ENCODE peak calls at places on chromosomes 2 and 18, in eight cellular contexts. H is Peyer's patch, U is heart left ventricle, R is body of pancreas, F is adrenal gland, Y is transverse colon, N is prostate gland, T is IMR-90. K is an unnamed sample.

GRCh38 chr2:139155991-139156390 is 375.8 kb upstream of the NXPH2 start:
- DNase-seq in H (no peak), U (no peak), R (no peak), F (no peak), Y (no peak), N (no peak), T (no peak), K (no peak)

GRCh38 chr2:132816234-132816633 is 146.2 kb upstream of the LYPD1 start:
- DNase-seq in H (no peak), U (no peak), R (no peak), F (no peak), Y (no peak), N (no peak), T (no peak), K (no peak)

GRCh38 chr2:50782543-50782942 is 249.4 kb downstream of the NRXN1 start:
- DNase-seq in H (no peak), U (no peak), R (no peak), F (no peak), Y (no peak), N (no peak), T (peak; percentile 38), K (no peak)

GRCh38 chr2:99695856-99696255 is 206.0 kb upstream of the REV1 start:
- DNase-seq in H (no peak), U (no peak), R (no peak), F (no peak), Y (no peak), N (no peak), T (no peak), K (no peak)

GRCh38 chr2:191846787-191847620 is at the start of gene CAVIN2:
- DNase-seq in H (no peak), U (peak; percentile 83), R (peak; percentile 35), F (peak; percentile 50), Y (peak; percentile 50), N (peak; percentile 48), T (peak; percentile 90), K (no peak)

GRCh38 chr2:169081551-169081950 is 12.2 kb downstream of the DHRS9 start:
- DNase-seq in H (no peak), U (no peak), R (no peak), F (no peak), Y (no peak), N (no peak), T (no peak), K (no peak)

GRCh38 chr2:51581636-51582267 is 549.8 kb upstream of the NRXN1 start:
- DNase-seq in H (no peak), U (no peak), R (no peak), F (no peak), Y (no peak), N (no peak), T (no peak), K (no peak)

GRCh38 chr2:235263205-235264120 is 230.4 kb upstream of the AGAP1 start:
- DNase-seq in H (peak; percentile 17), U (peak; percentile 70), R (peak; percentile 36), F (peak; percentile 86), Y (peak; percentile 70), N (peak; percentile 72), T (peak; percentile 93), K (no peak)

GRCh38 chr2:162582357-162582798 is 238.4 kb downstream of the GCA start:
- DNase-seq in H (no peak), U (no peak), R (peak; percentile 58), F (peak; percentile 88), Y (no peak), N (no peak), T (no peak), K (no peak)

GRCh38 chr2:11239147-11239546 is 83.9 kb downstream of the SLC66A3 start:
- DNase-seq in H (no peak), U (no peak), R (no peak), F (no peak), Y (no peak), N (no peak), T (no peak), K (no peak)

GRCh38 chr18:79151191-79151590 is 82.0 kb downstream of the ATP9B start:
- DNase-seq in H (no peak), U (no peak), R (no peak), F (no peak), Y (no peak), N (no peak), T (no peak), K (no peak)

DNA sequence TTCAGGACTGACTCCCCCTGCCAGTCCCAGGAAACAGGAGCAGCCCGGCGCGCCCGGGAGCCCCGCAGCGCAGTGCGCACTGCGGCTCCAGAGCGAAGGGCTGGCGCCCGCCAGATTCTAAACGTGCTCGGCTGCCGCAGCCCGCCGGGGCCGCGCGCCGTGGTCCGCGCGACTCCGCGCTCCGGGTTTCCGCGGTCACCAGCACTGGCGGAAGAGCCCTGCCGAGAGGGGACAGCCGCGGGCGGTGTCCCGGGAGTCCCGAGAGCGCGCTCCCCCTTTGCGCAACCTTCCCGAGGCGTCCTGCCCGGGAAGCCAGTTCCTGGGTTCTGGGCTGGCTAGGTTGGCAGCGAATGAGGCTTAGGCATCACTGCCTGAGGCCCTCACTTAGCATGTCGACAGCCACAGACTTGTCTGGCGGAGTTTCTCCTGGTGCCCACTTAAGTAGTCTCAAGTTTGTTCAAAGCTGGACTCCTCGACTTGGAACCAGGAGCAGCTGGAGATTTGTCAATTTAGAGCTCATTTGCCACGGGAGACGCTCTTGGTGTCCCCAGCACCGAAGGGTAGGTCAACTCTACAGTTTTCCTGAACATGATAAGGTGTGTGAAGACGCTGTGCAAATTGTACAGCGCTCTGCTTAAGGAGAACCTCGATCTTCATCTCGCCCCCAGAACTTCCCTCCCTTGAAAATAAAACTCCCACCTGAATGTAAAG is 1.5 kb upstream of the VSNL1 start:
- DNase-seq in H (no peak), U (peak; percentile 72), R (peak; percentile 82), F (peak; percentile 74), Y (peak; percentile 80), N (peak; percentile 80), T (peak; percentile 41), K (no peak)
- TF ChIP-seq POLR2A in H (no peak), U (no peak), R (peak; percentile 87), F (no peak), Y (peak; percentile 80), N (peak; percentile 55), T (no peak), K (no peak)

GRCh38 chr2:200585340-200585729 is 479 bp upstream of the AOX1 start:
- DNase-seq in H (no peak), U (no peak), R (no peak), F (no peak), Y (no peak), N (no peak), T (no peak), K (no peak)
- H3K4me1 ChIP-seq in H (no peaks in the 10 kb centered on the region), U (no peaks in the 10 kb centered on the region), R (peaks cover 28% of the 10 kb centered on the region), F (peaks cover 8% of the 10 kb centered on the region), Y (peaks cover 12% of the 10 kb centered on the region), N (no peaks in the 10 kb centered on the region), T (no peaks in the 10 kb centered on the region), K (no peaks in the 10 kb centered on the region)

DNA sequence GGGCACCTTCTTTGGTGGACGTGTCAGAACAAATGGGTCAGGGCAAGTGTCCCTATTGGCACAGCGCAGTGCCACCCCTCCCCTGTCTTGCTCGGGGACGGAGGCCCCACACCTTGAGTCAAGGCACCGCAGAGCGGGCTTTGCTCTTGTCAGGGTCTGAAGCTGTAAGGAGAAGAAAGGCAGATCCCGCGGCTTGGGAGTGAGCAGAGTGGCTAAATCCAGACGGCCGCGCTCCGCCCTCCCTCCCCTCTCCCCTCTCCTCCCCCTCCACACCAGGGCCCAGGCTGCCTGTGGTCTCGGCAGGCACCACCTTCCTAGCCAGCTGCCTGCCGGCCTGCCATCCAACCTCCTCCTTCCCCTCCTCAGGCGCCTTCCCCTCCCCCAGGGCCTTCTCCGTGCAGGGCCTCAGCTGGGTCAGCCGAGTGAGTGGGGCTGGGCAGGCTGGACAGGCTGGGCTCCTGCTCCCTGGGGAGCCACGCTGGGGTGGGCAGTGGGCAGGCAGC is 25.8 kb downstream of the SPEG start:
- DNase-seq in H (no peak), U (peak; percentile 82), R (no peak), F (no peak), Y (peak; percentile 57), N (no peak), T (peak; percentile 85), K (no peak)
- TF ChIP-seq POLR2A in H (no peak), U (no peak), R (no peak), F (no peak), Y (no peak), N (peak; percentile 13), T (no peak), K (no peak)

GRCh38 chr2:47062721-47063120 is 92.4 kb downstream of the STPG4 start:
- DNase-seq in H (no peak), U (no peak), R (no peak), F (no peak), Y (no peak), N (no peak), T (no peak), K (no peak)

GRCh38 chr2:47065343-47065742 is 89.8 kb downstream of the STPG4 start:
- DNase-seq in H (no peak), U (no peak), R (no peak), F (no peak), Y (no peak), N (no peak), T (no peak), K (no peak)

GRCh38 chr2:47064076-47064475 is 91.0 kb downstream of the STPG4 start:
- DNase-seq in H (no peak), U (no peak), R (no peak), F (no peak), Y (no peak), N (no peak), T (no peak), K (no peak)

GRCh38 chr2:47061989-47062678 is 93.0 kb downstream of the STPG4 start:
- DNase-seq in H (no peak), U (no peak), R (no peak), F (no peak), Y (no peak), N (no peak), T (no peak), K (no peak)

GRCh38 chr2:47063159-47063930 is 91.8 kb downstream of the STPG4 start:
- DNase-seq in H (no peak), U (no peak), R (no peak), F (no peak), Y (no peak), N (no peak), T (no peak), K (no peak)
- H3K4me1 ChIP-seq in H (no peaks in the 10 kb centered on the region), U (peaks cover 14% of the 10 kb centered on the region), R (peaks cover 16% of the 10 kb centered on the region), F (peaks cover 19% of the 10 kb centered on the region), Y (peaks cover 72% of the 10 kb centered on the region), N (no peaks in the 10 kb centered on the region), T (peaks cover 38% of the 10 kb centered on the region), K (peaks cover 80% of the 10 kb centered on the region)

GRCh38 chr2:104523921-104524320 is 330.0 kb upstream of the POU3F3 start:
- DNase-seq in H (no peak), U (no peak), R (no peak), F (no peak), Y (no peak), N (no peak), T (no peak), K (no peak)

GRCh38 chr2:104528101-104528500 is 325.8 kb upstream of the POU3F3 start:
- DNase-seq in H (no peak), U (no peak), R (no peak), F (no peak), Y (no peak), N (no peak), T (no peak), K (no peak)
- TF ChIP-seq POLR2A in H (no peak), U (no peak), R (no peak), F (no peak), Y (no peak), N (no peak), T (no peak), K (no peak)

GRCh38 chr2:54577944-54578667 is 122.0 kb downstream of the SPTBN1 start:
- DNase-seq in H (no peak), U (no peak), R (no peak), F (no peak), Y (no peak), N (no peak), T (no peak), K (no peak)
- H3K4me1 ChIP-seq in H (peaks cover 11% of the 10 kb centered on the region), U (peaks cover 87% of the 10 kb centered on the region), R (peaks cover 88% of the 10 kb centered on the region), F (peaks cover 45% of the 10 kb centered on the region), Y (peaks cover 97% of the 10 kb centered on the region), N (peaks cover 9% of the 10 kb centered on the region), T (peaks cover 23% of the 10 kb centered on the region), K (peaks cover 93% of the 10 kb centered on the region)

K was measured in vagina.